ENCODE peak calls at places on chromosomes 16 and 17, in eight cellular contexts. V is fibroblast of lung, A is K562, U is uterus, W is MM.1S, Z is neural progenitor cell, I is heart right ventricle, O is keratinocyte. D is an unnamed sample.

GRCh38 chr17:45127209-45127582 is 5.1 kb downstream of the PLCD3 start:
- DNase-seq in V (no peak), A (no peak), U (no peak), W (no peak), Z (no peak), I (no peak), O (no peak), D (no peak)

GRCh38 chr17:4004517-4005295 is 40.5 kb upstream of the ATP2A3 start:
- DNase-seq in V (peak), A (peak), U (no peak), W (no peak), Z (peak), I (peak), O (no peak), D (no peak)

GRCh38 chr17:228223-228615 is 46.8 kb upstream of the DOC2B start:
- DNase-seq in V (no peak), A (no peak), U (no peak), W (no peak), Z (no peak), I (no peak), O (no peak), D (no peak)

GRCh38 chr17:40347319-40348135 is 17.0 kb downstream of the GJD3 start:
- DNase-seq in V (no peak), A (no peak), U (peak), W (no peak), Z (no peak), I (no peak), O (no peak), D (no peak)

GRCh38 chr17:75289832-75290337 is 652 bp upstream of the SLC25A19 start:
- DNase-seq in V (peak), A (no peak), U (peak), W (peak), Z (no peak), I (peak), O (no peak), D (no peak)

GRCh38 chr16:68754117-68754792 is 17.2 kb downstream of the CDH1 start:
- DNase-seq in V (no peak), A (no peak), U (no peak), W (no peak), Z (no peak), I (no peak), O (no peak), D (no peak)

GRCh38 chr16:1781758-1782407 is 488 bp downstream of the SPSB3 start:
- DNase-seq in V (no peak), A (no peak), U (no peak), W (peak), Z (peak), I (peak), O (no peak), D (no peak)

GRCh38 chr17:75507712-75508111 is 7.6 kb downstream of the CASKIN2 start:
- DNase-seq in V (no peak), A (no peak), U (no peak), W (no peak), Z (no peak), I (no peak), O (no peak), D (no peak)

GRCh38 chr17:18928726-18929125 is 23.2 kb upstream of the SLC5A10 start:
- DNase-seq in V (no peak), A (no peak), U (no peak), W (no peak), Z (no peak), I (no peak), O (no peak), D (no peak)

DNA sequence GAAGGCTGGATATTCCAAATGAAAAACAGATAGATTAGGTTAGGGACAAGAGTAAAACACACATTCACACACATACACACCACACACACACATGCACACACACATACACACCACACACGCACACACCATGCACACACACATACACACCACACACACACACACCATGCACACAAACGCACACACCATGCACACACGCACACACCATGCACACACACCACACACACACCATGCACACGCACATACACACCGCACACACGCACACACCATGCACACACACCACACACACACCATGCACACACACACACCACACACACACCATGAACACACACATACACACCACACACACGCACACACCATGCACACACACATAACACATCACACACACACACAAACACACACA is 203.7 kb upstream of the ZFHX3 start:
- DNase-seq in V (no peak), A (no peak), U (no peak), W (no peak), Z (no peak), I (no peak), O (no peak), D (no peak)
- H3K4me3 ChIP-seq in V (no peak), A (no peak), U (no peak), W (no peak), Z (no peak), I (no peak), O (no peak), D (no peak)

GRCh38 chr17:30278032-30278431 is 13.7 kb downstream of the BLMH start:
- DNase-seq in V (peak), A (no peak), U (no peak), W (no peak), Z (peak), I (no peak), O (no peak), D (no peak)
- TF ChIP-seq CTCF in V (peak), A (peak), U (no peak), W (no peak), Z (peak), I (peak), O (peak), D (no peak)

DNA sequence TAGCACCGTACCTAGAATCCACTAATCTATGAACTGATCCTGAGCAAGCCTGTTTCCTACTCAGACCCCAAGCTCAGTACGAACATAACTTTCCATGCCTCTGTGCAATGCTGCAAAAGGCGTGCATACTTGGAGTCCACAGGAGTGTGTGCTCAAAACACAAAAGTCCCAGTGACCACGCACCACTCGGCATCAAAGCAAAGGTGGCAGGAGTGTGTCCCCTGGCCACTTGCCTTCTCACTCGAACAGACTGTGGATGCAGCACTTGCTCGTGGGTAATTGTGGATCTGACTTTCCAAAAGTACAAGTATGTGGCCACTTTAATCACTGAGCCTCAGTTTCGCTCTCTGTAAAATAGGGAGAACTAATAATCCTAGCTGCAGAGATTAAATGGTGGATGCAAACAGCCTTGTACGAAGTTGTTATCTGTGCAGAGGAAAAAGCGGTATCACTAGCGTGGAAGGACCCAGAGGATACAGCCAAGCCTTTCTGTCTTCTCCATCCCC is 350 bp upstream of the KDM8 start:
- DNase-seq in V (no peak), A (no peak), U (no peak), W (no peak), Z (no peak), I (no peak), O (no peak), D (no peak)
- H3K4me3 ChIP-seq in V (peak), A (peak), U (peak), W (peak), Z (peak), I (peak), O (peak), D (peak)

GRCh38 chr17:29145289-29146058 is 34.7 kb downstream of the MYO18A start:
- DNase-seq in V (peak), A (peak), U (peak), W (peak), Z (peak), I (peak), O (no peak), D (no peak)

GRCh38 chr17:29146369-29146972 is 33.7 kb downstream of the MYO18A start:
- DNase-seq in V (no peak), A (no peak), U (no peak), W (no peak), Z (no peak), I (no peak), O (no peak), D (no peak)

GRCh38 chr17:29141484-29141835 is 38.7 kb downstream of the MYO18A start:
- DNase-seq in V (no peak), A (no peak), U (no peak), W (no peak), Z (no peak), I (no peak), O (no peak), D (no peak)

GRCh38 chr17:29140631-29141483 is 39.3 kb downstream of the MYO18A start:
- DNase-seq in V (peak), A (no peak), U (no peak), W (no peak), Z (peak), I (no peak), O (no peak), D (no peak)

DNA sequence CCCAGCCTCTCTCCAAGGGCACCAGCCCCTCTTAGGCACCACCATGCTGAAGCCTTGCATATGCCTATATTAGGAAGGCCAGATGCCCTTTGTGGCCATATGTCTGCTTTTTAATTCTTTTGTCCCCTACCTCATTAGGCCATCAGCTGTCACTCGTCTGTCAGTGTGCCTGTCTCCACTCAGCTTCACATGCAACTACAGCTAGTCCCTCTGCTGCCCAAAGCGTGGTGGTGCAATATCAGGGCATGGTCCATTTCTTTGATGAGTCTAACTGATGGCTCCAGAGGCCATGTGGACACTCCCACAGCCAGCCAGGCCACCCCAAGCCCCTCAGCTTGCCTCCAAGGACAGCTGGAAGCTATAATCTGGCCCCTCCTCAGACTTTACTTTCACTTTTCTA is 36.3 kb downstream of the MYO18A start:
- DNase-seq in V (no peak), A (no peak), U (no peak), W (peak), Z (peak), I (no peak), O (no peak), D (no peak)
- TF ChIP-seq CTCF in V (peak), A (peak), U (no peak), W (peak), Z (peak), I (peak), O (peak), D (peak)

D was measured in HFF-Myc.